ENCODE peak calls at places on chromosomes 11 and 22, in six cellular contexts. C, Y, E, Q, U and O are unnamed samples.

GRCh38 chr22:44672632-44673031 is 29.4 kb upstream of the PRR5 start:
- DNase-seq in C (no peak), Y (no peak), E (no peak), Q (no peak), U (no peak), O (no peak)

GRCh38 chr11:95057959-95058358 is 8.7 kb downstream of the KDM4F start:
- DNase-seq in C (no peak), Y (no peak), E (no peak), Q (no peak), U (no peak), O (no peak)

GRCh38 chr22:29369460-29369859 is 18.9 kb downstream of the AP1B1 start:
- DNase-seq in C (no peak), Y (peak), E (no peak), Q (no peak), U (peak), O (no peak)

GRCh38 chr11:8814923-8815240 is 96.1 kb upstream of the AKIP1 start:
- DNase-seq in C (no peak), Y (no peak), E (no peak), Q (no peak), U (no peak), O (no peak)

GRCh38 chr11:14148653-14149273 is 186.2 kb downstream of the SPON1 start:
- DNase-seq in C (no peak), Y (peak), E (no peak), Q (peak), U (peak), O (peak)

GRCh38 chr22:24200616-24201212 is 19.4 kb downstream of the SUSD2 start:
- DNase-seq in C (peak), Y (peak), E (no peak), Q (peak), U (no peak), O (peak)

GRCh38 chr11:46674463-46675287 is 25.7 kb downstream of the ARHGAP1 start:
- DNase-seq in C (peak), Y (peak), E (no peak), Q (peak), U (peak), O (no peak)

GRCh38 chr11:74925281-74925680 is 23.6 kb downstream of the XRRA1 start:
- DNase-seq in C (no peak), Y (peak), E (no peak), Q (no peak), U (no peak), O (no peak)

GRCh38 chr11:16381177-16381576 is 24.8 kb upstream of the SOX6 start:
- DNase-seq in C (no peak), Y (peak), E (no peak), Q (no peak), U (peak), O (no peak)

GRCh38 chr11:111570796-111571195 is 30.3 kb downstream of the LAYN start:
- DNase-seq in C (no peak), Y (no peak), E (no peak), Q (no peak), U (no peak), O (no peak)

GRCh38 chr11:114132944-114133394 is 73.5 kb downstream of the ZBTB16 start:
- DNase-seq in C (no peak), Y (no peak), E (no peak), Q (no peak), U (no peak), O (no peak)

GRCh38 chr22:28799125-28799833 is 1.1 kb downstream of the XBP1 start:
- DNase-seq in C (peak), Y (peak), E (no peak), Q (peak), U (peak), O (peak)

GRCh38 chr11:65454696-65455456 is 32.3 kb downstream of the NEAT1 start:
- DNase-seq in C (peak), Y (peak), E (peak), Q (peak), U (peak), O (peak)

GRCh38 chr11:75668508-75669297 is at the start of gene MAP6:
- DNase-seq in C (peak), Y (no peak), E (no peak), Q (no peak), U (peak), O (peak)

GRCh38 chr11:96622026-96622634 is 232.3 kb downstream of the JRKL start:
- DNase-seq in C (no peak), Y (no peak), E (no peak), Q (no peak), U (no peak), O (no peak)
- TF ChIP-seq SMC3 in C (no peak), Y (no peak), E (no peak), Q (no peak), U (no peak), O (no peak)

GRCh38 chr11:2711161-2711560 is 11.4 kb upstream of the KCNQ1OT1 start:
- DNase-seq in C (no peak), Y (no peak), E (no peak), Q (no peak), U (no peak), O (no peak)

GRCh38 chr11:2708151-2708581 is 8.4 kb upstream of the KCNQ1OT1 start:
- DNase-seq in C (no peak), Y (no peak), E (no peak), Q (no peak), U (no peak), O (no peak)

GRCh38 chr11:2708757-2709281 is 9.0 kb upstream of the KCNQ1OT1 start:
- DNase-seq in C (peak), Y (peak), E (no peak), Q (no peak), U (no peak), O (no peak)

GRCh38 chr11:2707736-2708135 is 7.9 kb upstream of the KCNQ1OT1 start:
- DNase-seq in C (no peak), Y (no peak), E (no peak), Q (no peak), U (no peak), O (no peak)

GRCh38 chr11:2709429-2709828 is 9.6 kb upstream of the KCNQ1OT1 start:
- DNase-seq in C (no peak), Y (peak), E (no peak), Q (no peak), U (no peak), O (no peak)
- TF ChIP-seq SMC3 in C (no peak), Y (no peak), E (no peak), Q (no peak), U (no peak), O (no peak)

DNA sequence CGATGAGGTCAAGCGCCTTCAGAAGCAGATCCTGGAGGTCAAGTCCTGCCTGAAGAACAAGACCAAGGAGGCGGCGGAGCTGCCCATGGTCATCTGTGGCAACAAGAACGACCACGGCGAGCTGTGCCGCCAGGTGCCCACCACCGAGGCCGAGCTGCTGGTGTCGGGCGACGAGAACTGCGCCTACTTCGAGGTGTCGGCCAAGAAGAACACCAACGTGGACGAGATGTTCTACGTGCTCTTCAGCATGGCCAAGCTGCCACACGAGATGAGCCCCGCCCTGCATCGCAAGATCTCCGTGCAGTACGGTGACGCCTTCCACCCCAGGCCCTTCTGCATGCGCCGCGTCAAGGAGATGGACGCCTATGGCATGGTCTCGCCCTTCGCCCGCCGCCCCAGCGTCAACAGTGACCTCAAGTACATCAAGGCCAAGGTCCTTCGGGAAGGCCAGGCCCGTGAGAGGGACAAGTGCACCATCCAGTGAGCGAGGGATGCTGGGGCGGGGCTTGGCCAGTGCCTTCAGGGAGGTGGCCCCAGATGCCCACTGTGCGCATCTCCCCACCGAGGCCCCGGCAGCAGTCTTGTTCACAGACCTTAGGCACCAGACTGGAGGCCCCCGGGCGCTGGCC is 11.0 kb downstream of the RASD2 start:
- DNase-seq in C (no peak), Y (no peak), E (no peak), Q (no peak), U (no peak), O (no peak)
- TF ChIP-seq SMC3 in C (no peak), Y (no peak), E (no peak), Q (no peak), U (no peak), O (no peak)

GRCh38 chr11:62923634-62924411 is 2.7 kb upstream of the CHRM1 start:
- DNase-seq in C (no peak), Y (no peak), E (peak), Q (no peak), U (no peak), O (no peak)

GRCh38 chr11:62922189-62922589 is 1.0 kb upstream of the CHRM1 start:
- DNase-seq in C (no peak), Y (no peak), E (no peak), Q (no peak), U (no peak), O (no peak)

GRCh38 chr11:62921201-62921572 is at the start of gene CHRM1:
- DNase-seq in C (no peak), Y (no peak), E (no peak), Q (no peak), U (no peak), O (no peak)

GRCh38 chr11:62921573-62922188 is 518 bp upstream of the CHRM1 start:
- DNase-seq in C (peak), Y (peak), E (no peak), Q (no peak), U (no peak), O (no peak)

DNA sequence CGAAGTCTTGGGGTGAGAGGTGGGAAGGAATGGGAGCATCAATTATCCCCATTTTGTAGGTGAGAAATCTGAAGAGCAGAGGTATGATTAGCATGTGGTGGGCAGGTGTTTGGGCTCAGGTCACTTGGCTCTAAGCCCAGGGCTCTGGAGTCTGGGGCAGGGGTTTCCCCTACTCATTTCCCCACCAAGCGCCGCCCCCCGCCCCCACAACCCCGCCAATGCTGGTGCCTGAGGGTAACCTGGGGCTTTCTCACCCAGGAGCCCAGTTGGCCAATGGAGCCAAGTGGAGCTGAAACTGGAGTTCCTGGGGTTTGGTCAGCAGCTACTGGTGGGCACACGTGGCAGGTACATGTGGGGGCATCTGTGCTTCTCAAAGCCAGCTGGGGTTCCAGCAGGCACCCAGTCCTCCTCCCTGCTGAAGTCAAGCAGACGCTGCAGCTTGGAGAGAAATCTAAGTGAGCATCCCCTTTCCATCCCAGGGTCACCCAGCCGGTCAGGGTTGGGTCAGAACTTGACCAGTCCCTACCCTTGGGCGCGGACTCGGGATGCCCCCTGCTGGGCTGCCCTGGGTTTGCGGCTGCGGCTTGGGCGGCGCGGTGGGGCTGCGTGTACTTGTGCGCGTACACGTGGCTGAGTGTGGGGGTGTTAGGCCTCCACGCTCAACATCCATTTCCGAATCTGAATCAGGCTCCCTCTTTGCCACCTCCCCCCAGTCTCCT is 1.6 kb upstream of the CHRM1 start:
- DNase-seq in C (no peak), Y (no peak), E (no peak), Q (no peak), U (peak), O (peak)
- TF ChIP-seq SMC3 in C (no peak), Y (no peak), E (no peak), Q (no peak), U (peak), O (no peak)

GRCh38 chr11:11148598-11148997 is 204.5 kb downstream of the CSNK2A3 start:
- DNase-seq in C (no peak), Y (no peak), E (no peak), Q (no peak), U (no peak), O (no peak)
- TF ChIP-seq SMC3 in C (no peak), Y (no peak), E (no peak), Q (no peak), U (no peak), O (no peak)

GRCh38 chr11:72787262-72788104 is 6.4 kb downstream of the STARD10 start:
- DNase-seq in C (peak), Y (no peak), E (no peak), Q (peak), U (peak), O (no peak)

GRCh38 chr11:72789493-72790131 is 4.2 kb downstream of the STARD10 start:
- DNase-seq in C (peak), Y (peak), E (no peak), Q (no peak), U (no peak), O (no peak)

GRCh38 chr11:72784662-72785061 is 9.2 kb downstream of the STARD10 start:
- DNase-seq in C (no peak), Y (no peak), E (no peak), Q (no peak), U (no peak), O (no peak)

GRCh38 chr11:72786305-72787261 is 7.3 kb downstream of the STARD10 start:
- DNase-seq in C (no peak), Y (no peak), E (no peak), Q (peak), U (no peak), O (no peak)

GRCh38 chr11:72788250-72788649 is 5.6 kb downstream of the STARD10 start:
- DNase-seq in C (no peak), Y (no peak), E (no peak), Q (no peak), U (no peak), O (no peak)
- TF ChIP-seq SMC3 in C (no peak), Y (no peak), E (no peak), Q (no peak), U (no peak), O (no peak)

DNA sequence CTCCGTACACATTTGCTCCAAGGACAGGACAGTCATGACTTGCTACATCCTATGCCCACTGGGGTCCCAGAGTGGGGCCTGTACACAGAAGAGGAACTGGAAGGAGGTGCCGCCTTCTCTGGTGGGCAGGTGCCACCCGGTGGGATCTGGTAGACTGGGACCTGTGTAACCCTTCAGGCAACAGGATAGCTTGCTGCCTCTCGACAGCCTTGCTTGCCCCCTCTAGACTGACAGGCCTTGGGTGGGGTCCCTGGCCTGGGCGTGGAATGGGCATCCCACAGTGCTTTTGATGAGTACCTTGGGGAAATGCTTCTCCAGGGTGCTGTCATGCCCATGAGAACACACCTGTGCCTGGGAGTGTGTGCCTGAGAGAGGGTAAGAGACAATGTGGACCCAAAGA is 15.8 kb downstream of the SHANK3 start:
- DNase-seq in C (no peak), Y (no peak), E (no peak), Q (no peak), U (no peak), O (no peak)
- TF ChIP-seq SMC3 in C (no peak), Y (no peak), E (no peak), Q (no peak), U (no peak), O (no peak)

GRCh38 chr22:47124946-47125345 is 362.5 kb downstream of the TBC1D22A start:
- DNase-seq in C (no peak), Y (no peak), E (no peak), Q (no peak), U (no peak), O (no peak)

GRCh38 chr22:47125603-47126002 is 363.2 kb downstream of the TBC1D22A start:
- DNase-seq in C (no peak), Y (no peak), E (no peak), Q (no peak), U (peak), O (peak)

GRCh38 chr22:47124451-47124881 is 362.0 kb downstream of the TBC1D22A start:
- DNase-seq in C (no peak), Y (no peak), E (no peak), Q (no peak), U (no peak), O (no peak)

GRCh38 chr22:47127441-47127871 is 365.0 kb downstream of the TBC1D22A start:
- DNase-seq in C (no peak), Y (no peak), E (no peak), Q (no peak), U (no peak), O (no peak)

DNA sequence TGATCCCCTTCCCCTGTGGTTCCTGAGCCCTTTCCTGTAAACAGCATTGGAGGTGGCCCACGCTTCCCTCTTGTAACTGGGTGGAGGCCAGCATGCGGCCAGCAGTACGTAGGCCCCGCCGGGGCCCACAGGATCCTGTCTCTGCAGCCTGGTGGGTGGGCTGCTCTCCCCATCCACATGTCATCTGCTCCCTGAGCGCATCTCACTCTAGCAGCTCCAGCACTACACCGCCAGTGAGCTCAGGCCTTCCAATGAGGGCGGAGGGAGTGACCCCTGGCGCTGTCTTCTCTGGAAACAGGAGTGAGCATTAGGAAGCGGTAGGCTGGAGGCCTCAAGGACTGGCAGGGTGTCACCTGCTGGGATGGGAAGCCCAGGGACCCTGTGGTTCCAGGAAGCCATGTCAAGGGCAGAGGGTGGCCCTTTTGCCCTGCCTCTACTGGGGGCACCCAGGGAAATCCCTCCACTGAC is 363.9 kb downstream of the TBC1D22A start:
- DNase-seq in C (no peak), Y (no peak), E (no peak), Q (no peak), U (no peak), O (no peak)
- TF ChIP-seq SMC3 in C (no peak), Y (no peak), E (no peak), Q (no peak), U (no peak), O (no peak)

GRCh38 chr11:119791701-119792151 is 62.7 kb upstream of the NECTIN1 start:
- DNase-seq in C (no peak), Y (peak), E (no peak), Q (no peak), U (no peak), O (no peak)
- TF ChIP-seq SMC3 in C (no peak), Y (no peak), E (no peak), Q (no peak), U (no peak), O (no peak)

GRCh38 chr11:6569706-6570105 is 33.7 kb downstream of the RRP8 start:
- DNase-seq in C (no peak), Y (no peak), E (no peak), Q (no peak), U (no peak), O (no peak)

GRCh38 chr11:6566704-6567370 is 36.6 kb downstream of the RRP8 start:
- DNase-seq in C (no peak), Y (no peak), E (no peak), Q (no peak), U (no peak), O (no peak)

GRCh38 chr11:6565988-6566703 is 37.3 kb downstream of the RRP8 start:
- DNase-seq in C (no peak), Y (no peak), E (no peak), Q (no peak), U (no peak), O (no peak)

GRCh38 chr11:6567371-6567745 is 36.1 kb downstream of the RRP8 start:
- DNase-seq in C (no peak), Y (no peak), E (no peak), Q (no peak), U (no peak), O (no peak)

GRCh38 chr11:6568191-6568918 is 35.1 kb downstream of the RRP8 start:
- DNase-seq in C (no peak), Y (peak), E (no peak), Q (no peak), U (peak), O (no peak)
- TF ChIP-seq SMC3 in C (no peak), Y (no peak), E (no peak), Q (no peak), U (no peak), O (no peak)